ENCODE peak calls at places on chromosome 3, in five cellular contexts. K is Calu3, T is colonic mucosa, I is HFFc6, R is epithelial cell of esophagus. D is an unnamed sample.

GRCh38 chr3:59709702-59710555 is 660.1 kb upstream of the CFAP20DC start:
- DNase-seq in K (no peak), T (peak; percentile 24), I (no peak), R (no peak), D (no peak)

GRCh38 chr3:174662653-174663052 is 196.5 kb upstream of the NAALADL2 start:
- DNase-seq in K (no peak), T (no peak), I (no peak), R (no peak), D (no peak)

GRCh38 chr3:146092230-146092629 is 68.8 kb downstream of the PLOD2 start:
- DNase-seq in K (no peak), T (no peak), I (peak; percentile 48), R (peak; percentile 33), D (no peak)

GRCh38 chr3:120052225-120052624 is 42.0 kb downstream of the GSK3B start:
- DNase-seq in K (no peak), T (no peak), I (no peak), R (no peak), D (no peak)

GRCh38 chr3:72738752-72739520 is 109.3 kb downstream of the SHQ1 start:
- DNase-seq in K (peak; percentile 64), T (peak; percentile 76), I (no peak), R (peak; percentile 33), D (no peak)

GRCh38 chr3:111859974-111860859 is 1.2 kb downstream of the PHLDB2 start:
- DNase-seq in K (peak; percentile 79), T (peak; percentile 66), I (peak; percentile 89), R (peak; percentile 82), D (peak; percentile 75)

GRCh38 chr3:197124713-197125112 is 95.1 kb upstream of the MELTF start:
- DNase-seq in K (no peak), T (no peak), I (no peak), R (no peak), D (no peak)

GRCh38 chr3:66928252-66928651 is 69.9 kb upstream of the KBTBD8 start:
- DNase-seq in K (no peak), T (no peak), I (no peak), R (no peak), D (no peak)

GRCh38 chr3:42369832-42370231 is 40.6 kb downstream of the LYZL4 start:
- DNase-seq in K (no peak), T (no peak), I (no peak), R (no peak), D (no peak)

GRCh38 chr3:156256256-156256655 is 135.9 kb downstream of the KCNAB1 start:
- DNase-seq in K (no peak), T (no peak), I (no peak), R (no peak), D (no peak)

GRCh38 chr3:149026718-149027117 is 35.4 kb downstream of the GYG1 start:
- DNase-seq in K (no peak), T (no peak), I (no peak), R (no peak), D (no peak)

GRCh38 chr3:125591116-125591755 is 4.1 kb downstream of the OSBPL11 start:
- DNase-seq in K (no peak), T (no peak), I (no peak), R (peak; percentile 27), D (no peak)

GRCh38 chr3:196082471-196082971 is 631 bp upstream of the TFRC start:
- DNase-seq in K (no peak), T (peak; percentile 39), I (no peak), R (no peak), D (no peak)

GRCh38 chr3:137222736-137223135 is 265.0 kb downstream of the IL20RB start:
- DNase-seq in K (no peak), T (no peak), I (no peak), R (no peak), D (no peak)

DNA sequence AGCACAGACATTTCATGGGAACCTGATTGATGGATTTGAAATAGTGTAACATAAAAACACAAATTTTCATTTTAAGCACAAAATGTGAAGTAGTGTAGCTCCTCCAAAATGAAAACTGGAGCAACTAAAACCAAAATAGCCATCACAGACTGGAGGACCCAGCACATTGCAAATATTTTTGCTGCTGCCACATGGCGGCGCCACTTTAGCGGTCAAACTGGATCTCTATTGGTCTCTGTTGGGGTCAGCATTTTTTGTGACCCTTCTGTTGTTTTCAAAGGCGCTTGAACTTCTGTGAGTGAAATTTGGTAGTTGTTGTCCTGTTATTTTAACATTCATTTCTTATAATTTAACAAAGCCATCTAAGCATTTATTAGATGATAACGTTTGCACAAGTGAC is 259.9 kb downstream of the IL20RB start:
- DNase-seq in K (peak; percentile 35), T (no peak), I (no peak), R (no peak), D (no peak)
- TF ChIP-seq CTCF in K (peak; percentile 60), T (no peak), I (peak; percentile 41), R (no peak), D (peak; percentile 37)

DNA sequence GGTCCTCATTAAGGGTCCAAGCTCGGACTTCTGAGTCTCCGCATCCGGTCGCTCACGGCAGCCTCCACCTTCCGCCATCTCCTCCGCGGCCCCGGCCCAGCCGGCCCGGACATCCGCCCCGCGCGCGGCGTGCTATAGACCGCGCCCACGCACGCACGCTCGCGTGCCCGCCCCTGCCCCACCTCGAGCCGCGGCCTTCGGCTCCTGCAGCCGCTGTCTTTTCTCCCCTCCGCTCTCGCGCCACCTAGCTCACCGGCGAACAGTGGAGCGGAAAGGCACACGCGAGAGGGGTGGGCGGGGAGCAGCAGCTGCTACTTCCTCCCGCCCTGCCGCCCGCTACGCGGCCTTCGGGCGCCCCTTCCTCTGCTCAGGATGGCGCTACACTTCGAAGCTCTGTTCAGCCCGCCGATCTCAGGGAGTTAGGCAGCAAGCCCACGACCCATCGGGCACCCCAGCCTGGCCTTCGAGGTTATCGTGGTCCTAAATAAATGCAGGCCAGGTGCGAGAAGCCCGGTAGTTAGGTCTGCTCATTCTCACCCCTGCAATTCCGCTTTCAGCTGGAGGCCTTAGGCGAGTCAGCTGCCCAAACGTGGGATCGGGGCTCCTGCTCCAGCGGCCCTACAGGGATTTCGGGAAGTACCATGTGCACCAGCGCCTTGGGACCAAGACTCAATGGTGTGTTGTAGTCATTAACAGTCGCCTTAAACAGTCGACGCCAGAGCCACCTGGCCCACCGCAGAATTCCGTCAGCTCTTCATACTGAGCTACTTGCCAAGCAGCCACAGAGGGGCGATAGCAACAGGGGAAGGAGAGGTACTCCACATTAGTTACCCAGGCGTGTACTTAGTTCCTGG is at the start of gene USP4:
- DNase-seq in K (peak; percentile 90), T (peak; percentile 93), I (peak; percentile 73), R (peak; percentile 91), D (peak; percentile 79)
- TF ChIP-seq CTCF in K (no peak), T (peak; percentile 31), I (peak; percentile 45), R (peak; percentile 54), D (peak; percentile 70)

GRCh38 chr3:113339616-113340244 is 101.6 kb downstream of the CFAP44 start:
- DNase-seq in K (no peak), T (no peak), I (no peak), R (no peak), D (no peak)
- TF ChIP-seq CTCF in K (no peak), T (no peak), I (peak; percentile 53), R (peak; percentile 17), D (peak; percentile 50)

GRCh38 chr3:25532763-25533162 is 104.7 kb downstream of the RARB start:
- DNase-seq in K (no peak), T (peak; percentile 45), I (peak; percentile 13), R (peak; percentile 8), D (no peak)
- TF ChIP-seq CTCF in K (peak; percentile 46), T (peak; percentile 30), I (peak; percentile 83), R (peak; percentile 46), D (peak; percentile 64)

GRCh38 chr3:185517387-185517786 is 18.6 kb upstream of the TMEM41A start:
- DNase-seq in K (no peak), T (no peak), I (no peak), R (no peak), D (no peak)

GRCh38 chr3:185521349-185522138 is 22.7 kb upstream of the TMEM41A start:
- DNase-seq in K (no peak), T (no peak), I (no peak), R (no peak), D (no peak)

DNA sequence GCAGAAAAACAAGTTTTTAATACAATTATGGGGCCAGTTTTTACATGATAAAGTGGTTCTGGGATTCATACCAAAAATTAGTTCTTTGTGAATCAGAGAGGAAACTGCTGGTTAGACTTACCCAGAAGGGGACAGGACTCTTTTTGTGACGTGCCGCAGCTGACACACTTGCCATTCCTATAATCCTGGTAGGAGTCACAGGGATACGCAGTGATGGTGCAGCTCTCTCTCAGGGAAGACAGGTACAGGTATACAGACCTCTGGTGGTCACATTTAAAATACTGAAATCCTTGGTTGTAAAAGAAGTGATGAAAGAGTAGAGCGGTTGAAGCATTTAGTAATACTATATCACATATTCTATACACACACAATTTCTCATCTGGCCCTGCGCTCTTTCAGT is 20.2 kb upstream of the TMEM41A start:
- DNase-seq in K (no peak), T (no peak), I (no peak), R (peak; percentile 56), D (peak; percentile 55)
- TF ChIP-seq CTCF in K (no peak), T (no peak), I (no peak), R (no peak), D (peak; percentile 47)

GRCh38 chr3:5294360-5294759 is 106.9 kb downstream of the EDEM1 start:
- DNase-seq in K (no peak), T (no peak), I (peak; percentile 47), R (peak; percentile 32), D (peak; percentile 75)

GRCh38 chr3:5296362-5296761 is 108.9 kb downstream of the EDEM1 start:
- DNase-seq in K (no peak), T (no peak), I (no peak), R (no peak), D (no peak)

GRCh38 chr3:5295191-5295690 is 107.7 kb downstream of the EDEM1 start:
- DNase-seq in K (no peak), T (no peak), I (no peak), R (no peak), D (peak; percentile 21)

GRCh38 chr3:5290915-5291314 is 103.4 kb downstream of the EDEM1 start:
- DNase-seq in K (no peak), T (no peak), I (no peak), R (no peak), D (no peak)

DNA sequence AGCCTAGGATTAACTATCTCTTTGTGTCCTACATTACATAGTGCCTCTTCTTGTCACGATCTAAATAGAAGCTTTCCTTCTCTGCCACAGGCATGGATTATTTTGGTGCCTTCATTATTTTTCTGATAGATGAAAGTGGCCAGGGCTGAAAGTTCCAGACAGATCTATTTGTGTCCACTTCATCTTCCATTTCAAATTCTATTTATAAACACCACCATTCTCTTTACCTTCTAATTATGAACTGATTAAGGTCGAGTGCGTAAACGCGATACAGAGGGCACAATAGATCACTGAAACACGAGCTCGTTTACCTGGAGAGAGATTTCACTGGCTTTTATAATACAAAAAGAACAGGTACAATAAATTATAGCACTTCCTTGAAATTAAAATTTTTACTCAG is 105.0 kb downstream of the EDEM1 start:
- DNase-seq in K (no peak), T (no peak), I (no peak), R (no peak), D (no peak)
- TF ChIP-seq CTCF in K (no peak), T (no peak), I (no peak), R (no peak), D (no peak)